ENCODE peak calls at places on chromosomes 6 and 20, in ten cellular contexts. One of them, this sample, is unnamed. For H3K27me3, the result is how much of the 10 kb centered on the place peaks cover.

GRCh38 chr6:48123601-48124000 is 12.6 kb upstream of the PTCHD4 start:
- DNase-seq in ovary: no peak
- DNase-seq in Peyer's patch: no peak
- DNase-seq in HCT116: no peak
- DNase-seq in right lobe of liver: no peak
- DNase-seq in IMR-90: no peak
- DNase-seq in K562: no peak
- DNase-seq in breast epithelium: no peak
- DNase-seq in heart left ventricle: no peak
- DNase-seq in esophagus squamous epithelium: no peak
- DNase-seq in this sample: no peak

GRCh38 chr6:84052204-84052882 is 18.8 kb downstream of the MRAP2 start:
- DNase-seq in ovary: peak
- DNase-seq in Peyer's patch: no peak
- DNase-seq in HCT116: no peak
- DNase-seq in right lobe of liver: no peak
- DNase-seq in IMR-90: peak
- DNase-seq in K562: peak
- DNase-seq in breast epithelium: peak
- DNase-seq in heart left ventricle: peak
- DNase-seq in esophagus squamous epithelium: no peak
- DNase-seq in this sample: peak

GRCh38 chr6:97304701-97305100 is 21.7 kb upstream of the MMS22L start:
- DNase-seq in ovary: no peak
- DNase-seq in Peyer's patch: no peak
- DNase-seq in HCT116: no peak
- DNase-seq in right lobe of liver: no peak
- DNase-seq in IMR-90: no peak
- DNase-seq in K562: no peak
- DNase-seq in breast epithelium: no peak
- DNase-seq in heart left ventricle: no peak
- DNase-seq in esophagus squamous epithelium: no peak
- DNase-seq in this sample: no peak

GRCh38 chr20:3727333-3728035 is 5.0 kb upstream of the HSPA12B start:
- DNase-seq in ovary: peak
- DNase-seq in Peyer's patch: no peak
- DNase-seq in HCT116: no peak
- DNase-seq in right lobe of liver: no peak
- DNase-seq in IMR-90: peak
- DNase-seq in K562: no peak
- DNase-seq in breast epithelium: no peak
- DNase-seq in heart left ventricle: no peak
- DNase-seq in esophagus squamous epithelium: no peak
- DNase-seq in this sample: no peak

GRCh38 chr6:170044836-170045562 is 245.9 kb downstream of the DLL1 start:
- DNase-seq in ovary: no peak
- DNase-seq in Peyer's patch: no peak
- DNase-seq in HCT116: no peak
- DNase-seq in right lobe of liver: peak
- DNase-seq in IMR-90: no peak
- DNase-seq in K562: no peak
- DNase-seq in breast epithelium: no peak
- DNase-seq in heart left ventricle: no peak
- DNase-seq in esophagus squamous epithelium: no peak
- DNase-seq in this sample: no peak

GRCh38 chr20:38225240-38225899 is 35.2 kb downstream of the KIAA1755 start:
- DNase-seq in ovary: no peak
- DNase-seq in Peyer's patch: no peak
- DNase-seq in HCT116: no peak
- DNase-seq in right lobe of liver: no peak
- DNase-seq in IMR-90: no peak
- DNase-seq in K562: no peak
- DNase-seq in breast epithelium: no peak
- DNase-seq in heart left ventricle: no peak
- DNase-seq in esophagus squamous epithelium: no peak
- DNase-seq in this sample: no peak

GRCh38 chr6:27474172-27474465 is 1.2 kb upstream of the ZNF184 start:
- DNase-seq in ovary: no peak
- DNase-seq in Peyer's patch: no peak
- DNase-seq in HCT116: no peak
- DNase-seq in right lobe of liver: no peak
- DNase-seq in IMR-90: no peak
- DNase-seq in K562: peak
- DNase-seq in breast epithelium: no peak
- DNase-seq in heart left ventricle: no peak
- DNase-seq in esophagus squamous epithelium: no peak
- DNase-seq in this sample: peak

GRCh38 chr6:35590622-35591066 is 77.9 kb upstream of the TULP1 start:
- DNase-seq in ovary: peak
- DNase-seq in Peyer's patch: peak
- DNase-seq in HCT116: no peak
- DNase-seq in right lobe of liver: no peak
- DNase-seq in IMR-90: no peak
- DNase-seq in K562: no peak
- DNase-seq in breast epithelium: peak
- DNase-seq in heart left ventricle: no peak
- DNase-seq in esophagus squamous epithelium: no peak
- DNase-seq in this sample: peak

GRCh38 chr6:11992086-11992485 is 20.0 kb upstream of the HIVEP1 start:
- DNase-seq in ovary: no peak
- DNase-seq in Peyer's patch: no peak
- DNase-seq in HCT116: no peak
- DNase-seq in right lobe of liver: no peak
- DNase-seq in IMR-90: no peak
- DNase-seq in K562: no peak
- DNase-seq in breast epithelium: no peak
- DNase-seq in heart left ventricle: no peak
- DNase-seq in esophagus squamous epithelium: no peak
- DNase-seq in this sample: no peak

GRCh38 chr6:150514806-150515362 is 84.8 kb upstream of the PLEKHG1 start:
- DNase-seq in ovary: no peak
- DNase-seq in Peyer's patch: no peak
- DNase-seq in HCT116: no peak
- DNase-seq in right lobe of liver: no peak
- DNase-seq in IMR-90: no peak
- DNase-seq in K562: no peak
- DNase-seq in breast epithelium: no peak
- DNase-seq in heart left ventricle: no peak
- DNase-seq in esophagus squamous epithelium: no peak
- DNase-seq in this sample: no peak

GRCh38 chr6:63765828-63766227 is 130.2 kb downstream of the PHF3 start:
- DNase-seq in ovary: no peak
- DNase-seq in Peyer's patch: no peak
- DNase-seq in HCT116: no peak
- DNase-seq in right lobe of liver: no peak
- DNase-seq in IMR-90: no peak
- DNase-seq in K562: no peak
- DNase-seq in breast epithelium: no peak
- DNase-seq in heart left ventricle: no peak
- DNase-seq in esophagus squamous epithelium: no peak
- DNase-seq in this sample: no peak

DNA sequence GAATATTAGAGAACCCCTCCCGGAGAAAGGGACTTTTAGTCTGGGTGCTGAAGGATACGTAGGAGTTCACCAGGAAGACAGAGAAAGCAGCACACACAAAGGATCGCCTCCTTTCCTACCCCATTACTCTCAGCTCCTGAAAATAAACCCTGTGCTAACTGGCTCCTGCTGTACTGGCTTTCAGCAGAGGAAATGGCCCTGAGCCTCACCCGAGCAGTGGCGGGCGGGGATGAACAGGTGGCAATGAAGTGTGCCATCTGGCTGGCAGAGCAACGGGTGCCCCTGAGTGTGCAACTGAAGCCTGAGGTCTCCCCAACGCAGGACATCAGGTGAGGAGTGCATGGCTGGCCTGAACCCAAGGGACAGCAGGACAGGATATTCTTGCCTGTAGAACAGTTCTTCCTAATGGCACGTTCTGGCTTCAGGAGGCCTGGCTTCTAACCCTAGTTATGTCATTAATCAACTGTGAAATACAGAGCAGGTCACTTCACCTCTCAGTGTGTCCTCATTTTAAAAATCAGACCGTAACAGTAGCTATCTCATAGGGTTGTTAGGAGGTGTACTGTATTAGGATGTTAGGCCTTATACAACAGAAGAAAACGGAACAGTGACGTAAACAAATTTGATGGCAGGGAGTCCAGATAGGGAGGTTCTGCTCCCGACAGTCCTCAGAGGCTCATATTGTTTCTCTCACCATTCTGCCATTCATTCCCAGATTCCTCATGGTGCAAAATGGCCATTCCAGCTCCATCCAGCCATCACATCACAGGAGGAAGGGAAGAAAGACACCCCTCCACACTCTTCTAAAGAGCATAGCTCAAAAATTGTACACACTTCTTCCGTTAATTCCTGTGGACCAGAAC is 1.8 kb downstream of the RBCK1 start:
- DNase-seq in ovary: no peak
- DNase-seq in Peyer's patch: peak
- DNase-seq in HCT116: no peak
- DNase-seq in right lobe of liver: peak
- DNase-seq in IMR-90: no peak
- DNase-seq in K562: no peak
- DNase-seq in breast epithelium: no peak
- DNase-seq in heart left ventricle: no peak
- DNase-seq in esophagus squamous epithelium: no peak
- DNase-seq in this sample: no peak
- TF ChIP-seq POLR2A in ovary: no peak
- TF ChIP-seq POLR2A in Peyer's patch: no peak
- TF ChIP-seq POLR2A in HCT116: no peak
- TF ChIP-seq POLR2A in right lobe of liver: peak
- TF ChIP-seq POLR2A in IMR-90: no peak
- TF ChIP-seq POLR2A in K562: no peak
- TF ChIP-seq POLR2A in breast epithelium: no peak
- TF ChIP-seq POLR2A in heart left ventricle: no peak
- TF ChIP-seq POLR2A in esophagus squamous epithelium: no peak
- TF ChIP-seq POLR2A in this sample: no peak

DNA sequence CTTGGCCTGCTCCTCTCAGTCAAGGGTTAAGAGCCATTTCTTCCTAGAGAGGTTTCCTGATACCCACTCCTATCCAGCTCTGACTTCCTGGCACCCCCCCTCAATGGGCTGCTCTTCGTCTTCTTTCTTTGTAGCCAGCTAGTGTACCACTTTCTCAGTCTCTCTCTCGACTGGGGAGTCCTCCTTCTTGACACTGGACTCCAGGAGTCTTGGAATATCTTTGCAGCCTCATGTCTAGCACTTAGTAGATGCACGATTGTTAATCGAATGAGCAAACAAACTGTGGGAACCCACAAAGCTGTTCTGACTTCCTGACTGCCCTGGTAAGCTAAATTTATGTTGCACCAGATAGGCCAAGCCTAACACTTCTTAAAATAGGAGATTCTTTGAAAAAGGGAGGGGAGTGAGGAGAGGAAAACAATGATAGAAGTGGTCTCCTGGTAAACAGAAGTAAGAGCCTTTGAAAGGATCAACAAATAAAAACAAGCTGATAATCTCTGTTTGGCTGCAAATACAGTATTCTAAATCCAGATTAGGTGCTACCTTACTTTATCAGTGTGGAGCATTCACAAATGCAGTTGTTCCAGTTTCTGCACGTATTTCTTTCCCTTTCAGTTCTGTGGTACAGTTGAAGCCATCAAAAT is 160.1 kb upstream of the CITED2 start:
- DNase-seq in ovary: no peak
- DNase-seq in Peyer's patch: no peak
- DNase-seq in HCT116: no peak
- DNase-seq in right lobe of liver: no peak
- DNase-seq in IMR-90: no peak
- DNase-seq in K562: peak
- DNase-seq in breast epithelium: no peak
- DNase-seq in heart left ventricle: no peak
- DNase-seq in esophagus squamous epithelium: no peak
- DNase-seq in this sample: no peak
- H3K27ac ChIP-seq in ovary: peak
- H3K27ac ChIP-seq in Peyer's patch: peak
- H3K27ac ChIP-seq in HCT116: peak
- H3K27ac ChIP-seq in right lobe of liver: no peak
- H3K27ac ChIP-seq in IMR-90: peak
- H3K27ac ChIP-seq in K562: peak
- H3K27ac ChIP-seq in breast epithelium: peak
- H3K27ac ChIP-seq in heart left ventricle: no peak
- H3K27ac ChIP-seq in esophagus squamous epithelium: peak
- H3K27ac ChIP-seq in this sample: peak

GRCh38 chr20:9506337-9506821 is 8.0 kb upstream of the LAMP5 start:
- DNase-seq in ovary: no peak
- DNase-seq in Peyer's patch: no peak
- DNase-seq in HCT116: no peak
- DNase-seq in right lobe of liver: no peak
- DNase-seq in IMR-90: no peak
- DNase-seq in K562: no peak
- DNase-seq in breast epithelium: no peak
- DNase-seq in heart left ventricle: no peak
- DNase-seq in esophagus squamous epithelium: no peak
- DNase-seq in this sample: no peak
- H3K27me3 ChIP-seq in ovary: under half
- H3K27me3 ChIP-seq in Peyer's patch: under half
- H3K27me3 ChIP-seq in HCT116: under half
- H3K27me3 ChIP-seq in right lobe of liver: under half
- H3K27me3 ChIP-seq in IMR-90: half or more
- H3K27me3 ChIP-seq in K562: under half
- H3K27me3 ChIP-seq in breast epithelium: under half
- H3K27me3 ChIP-seq in heart left ventricle: half or more
- H3K27me3 ChIP-seq in esophagus squamous epithelium: under half
- H3K27me3 ChIP-seq in this sample: under half

GRCh38 chr6:148269386-148269785 is 73.3 kb upstream of the SASH1 start:
- DNase-seq in ovary: no peak
- DNase-seq in Peyer's patch: no peak
- DNase-seq in HCT116: no peak
- DNase-seq in right lobe of liver: no peak
- DNase-seq in IMR-90: no peak
- DNase-seq in K562: no peak
- DNase-seq in breast epithelium: no peak
- DNase-seq in heart left ventricle: no peak
- DNase-seq in esophagus squamous epithelium: no peak
- DNase-seq in this sample: no peak

GRCh38 chr6:148273962-148274752 is 68.5 kb upstream of the SASH1 start:
- DNase-seq in ovary: no peak
- DNase-seq in Peyer's patch: no peak
- DNase-seq in HCT116: no peak
- DNase-seq in right lobe of liver: no peak
- DNase-seq in IMR-90: peak
- DNase-seq in K562: no peak
- DNase-seq in breast epithelium: peak
- DNase-seq in heart left ventricle: no peak
- DNase-seq in esophagus squamous epithelium: no peak
- DNase-seq in this sample: no peak

GRCh38 chr6:148274809-148275208 is 67.8 kb upstream of the SASH1 start:
- DNase-seq in ovary: no peak
- DNase-seq in Peyer's patch: no peak
- DNase-seq in HCT116: no peak
- DNase-seq in right lobe of liver: no peak
- DNase-seq in IMR-90: no peak
- DNase-seq in K562: no peak
- DNase-seq in breast epithelium: no peak
- DNase-seq in heart left ventricle: no peak
- DNase-seq in esophagus squamous epithelium: no peak
- DNase-seq in this sample: no peak

GRCh38 chr6:148272597-148272996 is 70.0 kb upstream of the SASH1 start:
- DNase-seq in ovary: no peak
- DNase-seq in Peyer's patch: no peak
- DNase-seq in HCT116: no peak
- DNase-seq in right lobe of liver: no peak
- DNase-seq in IMR-90: no peak
- DNase-seq in K562: no peak
- DNase-seq in breast epithelium: no peak
- DNase-seq in heart left ventricle: no peak
- DNase-seq in esophagus squamous epithelium: no peak
- DNase-seq in this sample: no peak

GRCh38 chr6:148272084-148272483 is 70.6 kb upstream of the SASH1 start:
- DNase-seq in ovary: no peak
- DNase-seq in Peyer's patch: no peak
- DNase-seq in HCT116: no peak
- DNase-seq in right lobe of liver: no peak
- DNase-seq in IMR-90: peak
- DNase-seq in K562: no peak
- DNase-seq in breast epithelium: no peak
- DNase-seq in heart left ventricle: peak
- DNase-seq in esophagus squamous epithelium: no peak
- DNase-seq in this sample: no peak
- TF ChIP-seq POLR2A in ovary: no peak
- TF ChIP-seq POLR2A in Peyer's patch: no peak
- TF ChIP-seq POLR2A in HCT116: no peak
- TF ChIP-seq POLR2A in right lobe of liver: no peak
- TF ChIP-seq POLR2A in IMR-90: peak
- TF ChIP-seq POLR2A in K562: no peak
- TF ChIP-seq POLR2A in breast epithelium: no peak
- TF ChIP-seq POLR2A in heart left ventricle: no peak
- TF ChIP-seq POLR2A in esophagus squamous epithelium: no peak
- TF ChIP-seq POLR2A in this sample: no peak